ENCODE peak calls at places on chromosomes 11 and 22, in four cellular contexts. C, Z, U and Y are unnamed samples.

GRCh38 chr11:65047581-65048422 is 6.8 kb downstream of the SAC3D1 start:
- DNase-seq in C (no peak), Z (peak), U (no peak), Y (no peak)

GRCh38 chr11:36311926-36312592 is 16.0 kb downstream of the PRR5L start:
- DNase-seq in C (peak), Z (no peak), U (no peak), Y (peak)

GRCh38 chr11:117887431-117888139 is 11.1 kb upstream of the FXYD6 start:
- DNase-seq in C (no peak), Z (no peak), U (no peak), Y (no peak)

GRCh38 chr11:109933126-109933525 is 160.1 kb upstream of the ZC3H12C start:
- DNase-seq in C (peak), Z (no peak), U (no peak), Y (no peak)

GRCh38 chr11:134340354-134340964 is 8.7 kb downstream of the GLB1L2 start:
- DNase-seq in C (no peak), Z (no peak), U (no peak), Y (no peak)

GRCh38 chr11:19605500-19606371 is 106.9 kb upstream of the NAV2 start:
- DNase-seq in C (no peak), Z (no peak), U (no peak), Y (no peak)

GRCh38 chr11:83720675-83721074 is 434.5 kb upstream of the CCDC90B start:
- DNase-seq in C (no peak), Z (no peak), U (no peak), Y (no peak)

GRCh38 chr11:65446446-65447277 is 24.1 kb downstream of the NEAT1 start:
- DNase-seq in C (no peak), Z (peak), U (no peak), Y (peak)

GRCh38 chr11:1645357-1645821 is 15.8 kb downstream of the KRTAP5-5 start:
- DNase-seq in C (no peak), Z (no peak), U (no peak), Y (no peak)

GRCh38 chr22:44364750-44365118 is 52.0 kb upstream of the SHISAL1 start:
- DNase-seq in C (no peak), Z (no peak), U (no peak), Y (no peak)

GRCh38 chr11:66070604-66071325 is 693 bp downstream of the PACS1 start:
- DNase-seq in C (peak), Z (peak), U (no peak), Y (peak)

GRCh38 chr11:47918882-47919495 is 61.4 kb upstream of the PTPRJ start:
- DNase-seq in C (peak), Z (no peak), U (no peak), Y (peak)

GRCh38 chr11:116193321-116194114 is 579.3 kb downstream of the BUD13 start:
- DNase-seq in C (peak), Z (no peak), U (no peak), Y (peak)

GRCh38 chr11:94241896-94242295 is 62.5 kb upstream of the IZUMO1R start:
- DNase-seq in C (no peak), Z (no peak), U (no peak), Y (no peak)

GRCh38 chr22:44776535-44777363 is 24.4 kb downstream of the ARHGAP8 start:
- DNase-seq in C (no peak), Z (no peak), U (no peak), Y (no peak)

GRCh38 chr11:44572431-44572830 is 7.0 kb downstream of the CD82 start:
- DNase-seq in C (no peak), Z (no peak), U (no peak), Y (no peak)

GRCh38 chr22:49983148-49984042 is 22.8 kb downstream of the PIM3 start:
- DNase-seq in C (no peak), Z (peak), U (no peak), Y (no peak)

GRCh38 chr11:124934862-124935547 is 842 bp downstream of the HEPACAM start:
- DNase-seq in C (peak), Z (no peak), U (no peak), Y (peak)

GRCh38 chr11:118625976-118626375 is 18.6 kb downstream of the PHLDB1 start:
- DNase-seq in C (no peak), Z (no peak), U (no peak), Y (no peak)

GRCh38 chr22:20536590-20537324 is 29.3 kb downstream of the MED15 start:
- DNase-seq in C (no peak), Z (no peak), U (no peak), Y (no peak)

GRCh38 chr11:125903753-125904659 is at the start of gene DDX25:
- DNase-seq in C (no peak), Z (peak), U (no peak), Y (no peak)

GRCh38 chr11:75919525-75919924 is 104.5 kb downstream of the UVRAG start:
- DNase-seq in C (no peak), Z (no peak), U (no peak), Y (no peak)